ENCODE peak calls at places on chromosomes 3 and 15, in five cellular contexts. One of them, this sample, is unnamed.

GRCh38 chr3:190807719-190808375 is 54.6 kb downstream of the GMNC start:
- DNase-seq in astrocyte of the cerebellum: no peak
- DNase-seq in upper lobe of right lung: peak; percentile 76
- DNase-seq in fibroblast of villous mesenchyme: no peak
- DNase-seq in IMR-90: no peak
- DNase-seq in this sample: peak; percentile 3

GRCh38 chr3:171616798-171617197 is 156.6 kb upstream of the TNIK start:
- DNase-seq in astrocyte of the cerebellum: no peak
- DNase-seq in upper lobe of right lung: no peak
- DNase-seq in fibroblast of villous mesenchyme: no peak
- DNase-seq in IMR-90: no peak
- DNase-seq in this sample: no peak

GRCh38 chr15:100005013-100005412 is 271.8 kb upstream of the LYSMD4 start:
- DNase-seq in astrocyte of the cerebellum: no peak
- DNase-seq in upper lobe of right lung: no peak
- DNase-seq in fibroblast of villous mesenchyme: no peak
- DNase-seq in IMR-90: no peak
- DNase-seq in this sample: no peak

GRCh38 chr15:55334997-55335396 is 16.0 kb downstream of the PIGB start:
- DNase-seq in astrocyte of the cerebellum: no peak
- DNase-seq in upper lobe of right lung: no peak
- DNase-seq in fibroblast of villous mesenchyme: no peak
- DNase-seq in IMR-90: peak; percentile 89
- DNase-seq in this sample: peak; percentile 23

GRCh38 chr15:78064544-78064943 is 13.0 kb downstream of the TBC1D2B start:
- DNase-seq in astrocyte of the cerebellum: no peak
- DNase-seq in upper lobe of right lung: no peak
- DNase-seq in fibroblast of villous mesenchyme: peak; percentile 90
- DNase-seq in IMR-90: peak; percentile 51
- DNase-seq in this sample: peak; percentile 75

GRCh38 chr3:18740631-18741583 is 315.8 kb upstream of the SATB1 start:
- DNase-seq in astrocyte of the cerebellum: no peak
- DNase-seq in upper lobe of right lung: no peak
- DNase-seq in fibroblast of villous mesenchyme: no peak
- DNase-seq in IMR-90: no peak
- DNase-seq in this sample: no peak

GRCh38 chr15:89472785-89473256 is 23.6 kb downstream of the RHCG start:
- DNase-seq in astrocyte of the cerebellum: peak; percentile 12
- DNase-seq in upper lobe of right lung: no peak
- DNase-seq in fibroblast of villous mesenchyme: peak; percentile 54
- DNase-seq in IMR-90: peak; percentile 47
- DNase-seq in this sample: peak; percentile 72

GRCh38 chr3:183386651-183387050 is 41.8 kb downstream of the MCF2L2 start:
- DNase-seq in astrocyte of the cerebellum: no peak
- DNase-seq in upper lobe of right lung: no peak
- DNase-seq in fibroblast of villous mesenchyme: no peak
- DNase-seq in IMR-90: no peak
- DNase-seq in this sample: no peak

GRCh38 chr3:46553154-46553553 is 12.9 kb downstream of the LRRC2 start:
- DNase-seq in astrocyte of the cerebellum: no peak
- DNase-seq in upper lobe of right lung: no peak
- DNase-seq in fibroblast of villous mesenchyme: peak; percentile 36
- DNase-seq in IMR-90: peak; percentile 52
- DNase-seq in this sample: peak; percentile 25

GRCh38 chr3:11820540-11821041 is 26.1 kb downstream of the TAMM41 start:
- DNase-seq in astrocyte of the cerebellum: peak; percentile 42
- DNase-seq in upper lobe of right lung: no peak
- DNase-seq in fibroblast of villous mesenchyme: no peak
- DNase-seq in IMR-90: peak; percentile 31
- DNase-seq in this sample: peak; percentile 73

GRCh38 chr3:170357920-170358854 is 672 bp downstream of the SKIL start:
- DNase-seq in astrocyte of the cerebellum: no peak
- DNase-seq in upper lobe of right lung: peak; percentile 95
- DNase-seq in fibroblast of villous mesenchyme: peak; percentile 83
- DNase-seq in IMR-90: peak; percentile 59
- DNase-seq in this sample: peak; percentile 75
- TF ChIP-seq CTCF in astrocyte of the cerebellum: peak; percentile 44
- TF ChIP-seq CTCF in upper lobe of right lung: peak; percentile 2
- TF ChIP-seq CTCF in fibroblast of villous mesenchyme: peak; percentile 37
- TF ChIP-seq CTCF in IMR-90: peak; percentile 51
- TF ChIP-seq CTCF in this sample: peak; percentile 50

DNA sequence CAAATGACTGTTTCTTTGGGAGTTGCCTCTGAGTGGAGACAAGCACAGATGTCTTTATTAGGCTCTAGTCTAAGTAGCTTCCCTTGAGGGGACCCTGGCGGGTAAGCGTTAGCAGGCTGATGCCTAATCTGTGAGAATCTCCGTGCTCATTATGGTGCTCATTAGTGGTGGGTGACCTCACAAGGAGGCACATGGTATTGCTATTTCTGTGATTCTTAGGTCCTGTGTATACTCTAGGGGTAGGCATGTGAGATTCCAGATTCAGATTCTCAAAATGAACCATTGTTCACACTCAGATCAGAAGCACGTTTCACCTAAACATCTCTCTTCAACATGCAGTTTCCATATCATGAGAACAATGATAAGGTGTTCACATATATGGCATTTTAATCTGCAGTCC is 809.7 kb downstream of the NR2F2 start:
- DNase-seq in astrocyte of the cerebellum: no peak
- DNase-seq in upper lobe of right lung: no peak
- DNase-seq in fibroblast of villous mesenchyme: no peak
- DNase-seq in IMR-90: no peak
- DNase-seq in this sample: peak; percentile 2
- H3K4me3 ChIP-seq in astrocyte of the cerebellum: no peak overlapping the region
- H3K4me3 ChIP-seq in upper lobe of right lung: no peak overlapping the region
- H3K4me3 ChIP-seq in fibroblast of villous mesenchyme: no peak overlapping the region
- H3K4me3 ChIP-seq in IMR-90: no peak overlapping the region
- H3K4me3 ChIP-seq in this sample: no peak overlapping the region

GRCh38 chr15:49423906-49424520 is 971 bp downstream of the FGF7 start:
- DNase-seq in astrocyte of the cerebellum: no peak
- DNase-seq in upper lobe of right lung: no peak
- DNase-seq in fibroblast of villous mesenchyme: peak; percentile 66
- DNase-seq in IMR-90: no peak
- DNase-seq in this sample: no peak

GRCh38 chr15:49424954-49425353 is 1.9 kb downstream of the FGF7 start:
- DNase-seq in astrocyte of the cerebellum: no peak
- DNase-seq in upper lobe of right lung: no peak
- DNase-seq in fibroblast of villous mesenchyme: no peak
- DNase-seq in IMR-90: peak; percentile 39
- DNase-seq in this sample: no peak

GRCh38 chr15:49423021-49423420 is at the start of gene FGF7:
- DNase-seq in astrocyte of the cerebellum: no peak
- DNase-seq in upper lobe of right lung: no peak
- DNase-seq in fibroblast of villous mesenchyme: peak; percentile 94
- DNase-seq in IMR-90: peak; percentile 88
- DNase-seq in this sample: peak; percentile 64

GRCh38 chr15:49418811-49419210 is 4.2 kb upstream of the FGF7 start:
- DNase-seq in astrocyte of the cerebellum: no peak
- DNase-seq in upper lobe of right lung: no peak
- DNase-seq in fibroblast of villous mesenchyme: no peak
- DNase-seq in IMR-90: no peak
- DNase-seq in this sample: no peak

GRCh38 chr15:49421991-49422390 is 1.1 kb upstream of the FGF7 start:
- DNase-seq in astrocyte of the cerebellum: peak; percentile 38
- DNase-seq in upper lobe of right lung: peak; percentile 69
- DNase-seq in fibroblast of villous mesenchyme: peak; percentile 77
- DNase-seq in IMR-90: peak; percentile 81
- DNase-seq in this sample: peak; percentile 80
- TF ChIP-seq CTCF in astrocyte of the cerebellum: peak; percentile 65
- TF ChIP-seq CTCF in upper lobe of right lung: peak; percentile 91
- TF ChIP-seq CTCF in fibroblast of villous mesenchyme: peak; percentile 79
- TF ChIP-seq CTCF in IMR-90: peak; percentile 90
- TF ChIP-seq CTCF in this sample: peak; percentile 74

GRCh38 chr3:187735383-187735782 is 9.9 kb downstream of the BCL6 start:
- DNase-seq in astrocyte of the cerebellum: no peak
- DNase-seq in upper lobe of right lung: no peak
- DNase-seq in fibroblast of villous mesenchyme: no peak
- DNase-seq in IMR-90: no peak
- DNase-seq in this sample: peak; percentile 15

GRCh38 chr3:187737401-187738088 is 7.7 kb downstream of the BCL6 start:
- DNase-seq in astrocyte of the cerebellum: no peak
- DNase-seq in upper lobe of right lung: peak; percentile 93
- DNase-seq in fibroblast of villous mesenchyme: peak; percentile 83
- DNase-seq in IMR-90: peak; percentile 65
- DNase-seq in this sample: peak; percentile 84

GRCh38 chr3:187736418-187736871 is 8.8 kb downstream of the BCL6 start:
- DNase-seq in astrocyte of the cerebellum: no peak
- DNase-seq in upper lobe of right lung: no peak
- DNase-seq in fibroblast of villous mesenchyme: peak; percentile 91
- DNase-seq in IMR-90: peak; percentile 74
- DNase-seq in this sample: peak; percentile 69

GRCh38 chr3:187734841-187735240 is 10.4 kb downstream of the BCL6 start:
- DNase-seq in astrocyte of the cerebellum: no peak
- DNase-seq in upper lobe of right lung: no peak
- DNase-seq in fibroblast of villous mesenchyme: peak; percentile 48
- DNase-seq in IMR-90: no peak
- DNase-seq in this sample: peak; percentile 36

DNA sequence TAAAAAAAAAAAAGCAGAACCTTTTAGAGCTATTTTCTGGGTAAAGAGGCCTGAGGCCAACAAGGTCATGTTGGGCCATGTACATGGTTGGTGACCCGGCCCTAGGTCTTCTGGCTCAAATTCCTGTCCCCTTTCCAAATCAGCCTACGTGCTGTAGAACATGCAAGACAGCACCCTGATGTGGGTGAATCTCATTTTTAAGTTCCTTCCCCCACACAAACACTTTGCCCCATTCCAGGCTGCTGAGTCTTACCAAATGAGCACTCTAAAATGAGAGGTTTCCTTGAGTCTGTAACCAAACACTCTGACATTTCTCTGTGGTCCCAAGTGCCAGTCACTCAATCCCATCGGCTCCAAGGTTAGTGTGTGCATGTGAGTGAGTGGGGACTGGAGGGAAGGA is 9.4 kb downstream of the BCL6 start:
- DNase-seq in astrocyte of the cerebellum: no peak
- DNase-seq in upper lobe of right lung: no peak
- DNase-seq in fibroblast of villous mesenchyme: no peak
- DNase-seq in IMR-90: no peak
- DNase-seq in this sample: no peak
- H3K4me3 ChIP-seq in astrocyte of the cerebellum: no peak overlapping the region
- H3K4me3 ChIP-seq in upper lobe of right lung: peak overlapping the region; percentile 1
- H3K4me3 ChIP-seq in fibroblast of villous mesenchyme: no peak overlapping the region
- H3K4me3 ChIP-seq in IMR-90: no peak overlapping the region
- H3K4me3 ChIP-seq in this sample: no peak overlapping the region

GRCh38 chr3:160343132-160343531 is 55.9 kb downstream of the IFT80 start:
- DNase-seq in astrocyte of the cerebellum: peak; percentile 4
- DNase-seq in upper lobe of right lung: no peak
- DNase-seq in fibroblast of villous mesenchyme: peak; percentile 28
- DNase-seq in IMR-90: peak; percentile 49
- DNase-seq in this sample: peak; percentile 56
- TF ChIP-seq CTCF in astrocyte of the cerebellum: no peak
- TF ChIP-seq CTCF in upper lobe of right lung: peak; percentile 33
- TF ChIP-seq CTCF in fibroblast of villous mesenchyme: peak; percentile 33
- TF ChIP-seq CTCF in IMR-90: peak; percentile 71
- TF ChIP-seq CTCF in this sample: peak; percentile 52